ENCODE peak calls at places on chromosomes 4 and X, in eight cellular contexts. J is right cardiac atrium; B is psoas muscle; M is gastrocnemius medialis; I is hepatocyte; P is CD4-positive, alpha-beta T cell; Y is left ventricle myocardium inferior; H is SK-N-SH. S is an unnamed sample.

GRCh38 chrX:73916931-73917657 is 354.1 kb downstream of the CHIC1 start:
- DNase-seq in P (no peak), M (no peak), I (peak; percentile 56), H (no peak), B (no peak), Y (no peak), J (no peak), S (no peak)

GRCh38 chr4:80077639-80078038 is 4.6 kb upstream of the ANTXR2 start:
- DNase-seq in H (no peak), P (no peak), J (no peak), Y (no peak), M (no peak), B (no peak), I (no peak), S (no peak)

GRCh38 chr4:190018201-190018920 is 8.7 kb downstream of the FRG2 start:
- DNase-seq in H (no peak), M (no peak), Y (no peak), P (no peak), B (no peak), I (no peak), J (no peak), S (no peak)

GRCh38 chr4:13989496-13989895 is 362.0 kb upstream of the BOD1L1 start:
- DNase-seq in M (no peak), Y (no peak), J (no peak), H (no peak), P (no peak), I (no peak), B (no peak), S (no peak)

GRCh38 chr4:179817317-179817716 is 2375.1 kb upstream of the AGA start:
- DNase-seq in J (no peak), B (no peak), M (no peak), H (no peak), P (no peak), Y (no peak), I (no peak), S (no peak)

GRCh38 chr4:79225360-79225759 is 100.5 kb downstream of the NAA11 start:
- DNase-seq in I (no peak), B (no peak), P (no peak), M (no peak), Y (no peak), J (no peak), H (no peak), S (no peak)

GRCh38 chr4:143411527-143412480 is 75.1 kb downstream of the GAB1 start:
- DNase-seq in I (no peak), J (no peak), H (no peak), Y (no peak), M (no peak), P (no peak), B (no peak), S (no peak)

GRCh38 chrX:144717682-144718081 is 529.6 kb upstream of the SPANXN1 start:
- DNase-seq in B (no peak), M (no peak), I (no peak), J (no peak), Y (no peak), H (no peak), P (no peak), S (no peak)

GRCh38 chr4:35300996-35301774 is 943.1 kb downstream of the ARAP2 start:
- DNase-seq in B (no peak), J (no peak), M (no peak), I (no peak), P (no peak), Y (no peak), H (no peak), S (no peak)

GRCh38 chrX:41468647-41469323 is 21.6 kb downstream of the NYX start:
- DNase-seq in B (no peak), J (no peak), I (no peak), Y (no peak), M (peak; percentile 70), H (no peak), P (no peak), S (no peak)

GRCh38 chrX:2351321-2351720 is 149.5 kb downstream of the DHRSX start:
- DNase-seq in H (no peak), Y (no peak), J (no peak), B (no peak), P (no peak), M (peak; percentile 83), I (peak; percentile 21), S (no peak)

GRCh38 chr4:19883841-19884240 is 367.9 kb upstream of the SLIT2 start:
- DNase-seq in J (no peak), B (no peak), H (no peak), M (no peak), P (no peak), I (no peak), Y (no peak), S (no peak)

GRCh38 chr4:27009539-27009938 is 148.9 kb downstream of the STIM2 start:
- DNase-seq in M (no peak), Y (no peak), B (no peak), I (no peak), H (no peak), J (no peak), P (no peak), S (no peak)

GRCh38 chr4:94396984-94397383 is 54.3 kb upstream of the HPGDS start:
- DNase-seq in Y (no peak), M (no peak), B (no peak), J (no peak), P (no peak), H (no peak), I (no peak), S (no peak)

GRCh38 chr4:94397635-94398034 is 54.1 kb upstream of the PDLIM5 start:
- DNase-seq in P (no peak), B (no peak), H (no peak), M (no peak), J (no peak), Y (no peak), I (no peak), S (no peak)

GRCh38 chr4:94399721-94400120 is 52.0 kb upstream of the PDLIM5 start:
- DNase-seq in B (no peak), Y (no peak), J (no peak), H (no peak), P (no peak), M (no peak), I (no peak), S (no peak)

GRCh38 chr4:94399277-94399676 is 52.5 kb upstream of the PDLIM5 start:
- DNase-seq in J (no peak), M (no peak), P (no peak), H (no peak), Y (no peak), B (no peak), I (no peak), S (no peak)

GRCh38 chr4:94400191-94400590 is 51.6 kb upstream of the PDLIM5 start:
- DNase-seq in Y (no peak), I (no peak), P (no peak), B (no peak), H (no peak), J (no peak), M (no peak), S (no peak)
- H3K27ac ChIP-seq in Y (no peak overlapping the region), I (no peak overlapping the region), P (no peak overlapping the region), B (no peak overlapping the region), H (no peak overlapping the region), J (no peak overlapping the region), M (no peak overlapping the region), S (no peak overlapping the region)

GRCh38 chrX:24491741-24492140 is 26.7 kb downstream of the PDK3 start:
- DNase-seq in J (no peak), M (no peak), B (no peak), I (no peak), P (no peak), Y (no peak), H (no peak), S (no peak)

GRCh38 chrX:24494544-24495113 is 29.5 kb downstream of the PDK3 start:
- DNase-seq in B (no peak), J (no peak), Y (no peak), P (no peak), M (no peak), I (peak; percentile 79), H (no peak), S (no peak)

GRCh38 chrX:24498181-24498580 is 33.1 kb downstream of the PDK3 start:
- DNase-seq in J (peak; percentile 41), P (no peak), B (no peak), Y (no peak), H (no peak), I (peak; percentile 26), M (no peak), S (peak; percentile 23)

GRCh38 chrX:24495700-24496099 is 30.6 kb downstream of the PDK3 start:
- DNase-seq in B (no peak), H (no peak), P (no peak), J (no peak), Y (no peak), I (no peak), M (no peak), S (no peak)

GRCh38 chrX:24493740-24494543 is 28.9 kb downstream of the PDK3 start:
- DNase-seq in M (no peak), J (no peak), B (no peak), Y (no peak), P (no peak), I (peak; percentile 36), H (no peak), S (no peak)
- H3K27ac ChIP-seq in M (no peak overlapping the region), J (no peak overlapping the region), B (no peak overlapping the region), Y (peak overlapping the region; percentile 9), P (no peak overlapping the region), I (peak overlapping the region; percentile 44), H (no peak overlapping the region), S (no peak overlapping the region)

GRCh38 chr4:147655639-147656038 is 28.3 kb downstream of the PRMT9 start:
- DNase-seq in Y (no peak), M (no peak), H (no peak), J (no peak), B (no peak), P (no peak), I (no peak), S (no peak)
- H3K27ac ChIP-seq in Y (no peak overlapping the region), M (no peak overlapping the region), H (no peak overlapping the region), J (no peak overlapping the region), B (no peak overlapping the region), P (no peak overlapping the region), I (no peak overlapping the region), S (no peak overlapping the region)

GRCh38 chr4:7021930-7022658 is 21.1 kb upstream of the TADA2B start:
- DNase-seq in I (peak; percentile 42), Y (no peak), P (no peak), J (no peak), M (no peak), B (no peak), H (no peak), S (no peak)

GRCh38 chr4:7020856-7021255 is 22.3 kb upstream of the TADA2B start:
- DNase-seq in B (no peak), P (no peak), Y (no peak), M (no peak), I (no peak), J (no peak), H (no peak), S (no peak)

GRCh38 chr4:7020290-7020689 is 22.9 kb upstream of the TADA2B start:
- DNase-seq in J (no peak), B (no peak), H (no peak), P (no peak), I (no peak), Y (no peak), M (no peak), S (no peak)

GRCh38 chr4:7019367-7019766 is 23.8 kb upstream of the TADA2B start:
- DNase-seq in P (no peak), Y (no peak), J (no peak), M (no peak), I (no peak), B (no peak), H (no peak), S (no peak)

DNA sequence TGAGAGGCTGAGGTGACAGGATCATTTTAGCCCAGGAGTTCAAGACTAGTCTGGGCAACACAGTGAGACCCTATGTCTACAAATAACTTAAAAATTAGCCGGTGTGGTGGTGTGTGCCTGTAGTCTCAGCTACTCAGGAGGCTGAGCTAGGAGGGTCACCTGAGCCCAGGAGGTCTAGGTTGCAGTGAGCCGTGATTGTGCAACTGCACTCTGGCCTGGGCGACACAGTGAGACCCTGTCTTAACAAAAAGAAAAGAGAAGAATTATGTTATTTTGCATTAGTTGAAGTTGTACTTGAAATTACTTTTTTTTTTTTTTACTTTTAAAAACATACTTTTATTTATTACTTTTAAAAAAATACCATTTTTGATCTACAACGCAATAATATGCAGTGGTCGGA is 21.8 kb upstream of the TADA2B start:
- DNase-seq in B (no peak), J (no peak), P (no peak), H (no peak), Y (no peak), I (no peak), M (no peak), S (no peak)
- H3K27ac ChIP-seq in B (no peak overlapping the region), J (no peak overlapping the region), P (no peak overlapping the region), H (no peak overlapping the region), Y (no peak overlapping the region), I (peak overlapping the region; percentile 75), M (no peak overlapping the region), S (no peak overlapping the region)